ENCODE peak calls at places on chromosomes 12 and 14, in four cellular contexts. S is midbrain; V is T-helper 17 cell; Q is stimulated activated CD8-positive, alpha-beta memory T cell treated with anti-CD3 and anti-CD28 coated beads, Interleukin-4, amount 100 ng/mL, for 48 hours. R is an unnamed sample.

GRCh38 chr12:56716933-56717880 is 7.9 kb downstream of the NACA start:
- DNase-seq in S (no peak), V (no peak), Q (no peak), R (no peak)

GRCh38 chr12:49557917-49558215 is 10.1 kb downstream of the MCRS1 start:
- DNase-seq in S (no peak), V (no peak), Q (no peak), R (no peak)

GRCh38 chr14:32396874-32397273 is 67.8 kb downstream of the AKAP6 start:
- DNase-seq in S (peak; percentile 44), V (no peak), Q (no peak), R (no peak)

GRCh38 chr12:65649126-65649525 is 175.2 kb upstream of the HMGA2 start:
- DNase-seq in S (no peak), V (no peak), Q (no peak), R (no peak)

GRCh38 chr14:79656086-79656485 is 555.2 kb downstream of the DIO2 start:
- DNase-seq in S (no peak), V (no peak), Q (no peak), R (no peak)

GRCh38 chr12:113852695-113853490 is 113.2 kb downstream of the RBM19 start:
- DNase-seq in S (peak; percentile 46), V (no peak), Q (no peak), R (no peak)

GRCh38 chr14:29558516-29558915 is 369.1 kb downstream of the PRKD1 start:
- DNase-seq in S (no peak), V (no peak), Q (no peak), R (no peak)

GRCh38 chr14:31133133-31133532 is 74.5 kb downstream of the HECTD1 start:
- DNase-seq in S (no peak), V (no peak), Q (no peak), R (no peak)

GRCh38 chr12:98499668-98500456 is 15.5 kb upstream of the TMPO start:
- DNase-seq in S (no peak), V (no peak), Q (no peak), R (no peak)

GRCh38 chr12:66085213-66085612 is 45.3 kb downstream of the LLPH start:
- DNase-seq in S (no peak), V (no peak), Q (no peak), R (no peak)

GRCh38 chr12:5535531-5535930 is 103.6 kb downstream of the NTF3 start:
- DNase-seq in S (no peak), V (no peak), Q (no peak), R (no peak)

GRCh38 chr14:100304825-100305445 is 1.3 kb downstream of the SLC25A29 start:
- DNase-seq in S (peak; percentile 30), V (no peak), Q (no peak), R (peak; percentile 36)

GRCh38 chr12:52836042-52836466 is 1.9 kb upstream of the KRT79 start:
- DNase-seq in S (no peak), V (no peak), Q (peak; percentile 83), R (no peak)

GRCh38 chr14:95784137-95784536 is 70.2 kb upstream of the TCL1A start:
- DNase-seq in S (no peak), V (no peak), Q (no peak), R (no peak)

GRCh38 chr12:82359115-82359478 is 768 bp downstream of the METTL25 start:
- DNase-seq in S (no peak), V (no peak), Q (no peak), R (peak; percentile 30)

GRCh38 chr12:71455028-71455737 is 15.6 kb downstream of the LGR5 start:
- DNase-seq in S (no peak), V (no peak), Q (no peak), R (no peak)

GRCh38 chr14:101461891-101462290 is 99.4 kb upstream of the DIO3 start:
- DNase-seq in S (no peak), V (no peak), Q (no peak), R (no peak)

GRCh38 chr12:112010415-112011344 is 2.3 kb downstream of the TMEM116 start:
- DNase-seq in S (no peak), V (no peak), Q (no peak), R (no peak)

GRCh38 chr14:96586921-96587822 is 85.0 kb downstream of the PAPOLA start:
- DNase-seq in S (no peak), V (no peak), Q (no peak), R (no peak)

GRCh38 chr12:108696111-108696995 is 35.0 kb downstream of the CORO1C start:
- DNase-seq in S (no peak), V (no peak), Q (peak; percentile 62), R (no peak)

GRCh38 chr14:90839889-90840266 is 23.6 kb upstream of the TTC7B start:
- DNase-seq in S (no peak), V (no peak), Q (peak; percentile 10), R (no peak)

GRCh38 chr14:98984719-98985041 is 287.3 kb downstream of the BCL11B start:
- DNase-seq in S (no peak), V (peak; percentile 52), Q (peak; percentile 75), R (no peak)

GRCh38 chr12:92074889-92075288 is 70.8 kb downstream of the BTG1 start:
- DNase-seq in S (no peak), V (no peak), Q (no peak), R (peak; percentile 59)

R was measured in cerebellum.